ENCODE peak calls at places on chromosome 10, in ten cellular contexts. One of them, this sample, is unnamed.

GRCh38 chr10:99296605-99297004 is 32.6 kb upstream of the CNNM1 start:
- DNase-seq in body of pancreas: no peak
- DNase-seq in bronchial epithelial cell: no peak
- DNase-seq in stimulated activated CD4-positive, alpha-beta T cell treated with anti-CD3 and anti-CD28 coated beads, Interleukin-2, amount 100 ng/mL, for 48 hours: no peak
- DNase-seq in kidney tubule cell: no peak
- DNase-seq in DMS153: no peak
- DNase-seq in NCI-H510A: no peak
- DNase-seq in endodermal cell: no peak
- DNase-seq in RPMI8226: no peak
- DNase-seq in B cell: no peak
- DNase-seq in this sample: no peak

GRCh38 chr10:4503076-4503475 is 322.9 kb upstream of the AKR1E2 start:
- DNase-seq in RPMI8226: no peak
- DNase-seq in B cell: no peak
- DNase-seq in NCI-H510A: no peak
- DNase-seq in DMS153: no peak
- DNase-seq in bronchial epithelial cell: no peak
- DNase-seq in endodermal cell: no peak
- DNase-seq in body of pancreas: no peak
- DNase-seq in kidney tubule cell: no peak
- DNase-seq in stimulated activated CD4-positive, alpha-beta T cell treated with anti-CD3 and anti-CD28 coated beads, Interleukin-2, amount 100 ng/mL, for 48 hours: no peak
- DNase-seq in this sample: no peak

GRCh38 chr10:109374215-109374614 is 549.1 kb downstream of the XPNPEP1 start:
- DNase-seq in RPMI8226: no peak
- DNase-seq in kidney tubule cell: peak; percentile 85
- DNase-seq in body of pancreas: no peak
- DNase-seq in DMS153: no peak
- DNase-seq in stimulated activated CD4-positive, alpha-beta T cell treated with anti-CD3 and anti-CD28 coated beads, Interleukin-2, amount 100 ng/mL, for 48 hours: no peak
- DNase-seq in NCI-H510A: no peak
- DNase-seq in B cell: no peak
- DNase-seq in bronchial epithelial cell: peak; percentile 7
- DNase-seq in endodermal cell: no peak
- DNase-seq in this sample: no peak

GRCh38 chr10:102241037-102241443 is 272 bp downstream of the PITX3 start:
- DNase-seq in NCI-H510A: no peak
- DNase-seq in B cell: no peak
- DNase-seq in DMS153: no peak
- DNase-seq in stimulated activated CD4-positive, alpha-beta T cell treated with anti-CD3 and anti-CD28 coated beads, Interleukin-2, amount 100 ng/mL, for 48 hours: no peak
- DNase-seq in RPMI8226: no peak
- DNase-seq in kidney tubule cell: no peak
- DNase-seq in bronchial epithelial cell: no peak
- DNase-seq in endodermal cell: no peak
- DNase-seq in body of pancreas: no peak
- DNase-seq in this sample: no peak

GRCh38 chr10:78706256-78706655 is 362.5 kb upstream of the ZMIZ1 start:
- DNase-seq in kidney tubule cell: peak; percentile 75
- DNase-seq in body of pancreas: no peak
- DNase-seq in B cell: no peak
- DNase-seq in RPMI8226: no peak
- DNase-seq in NCI-H510A: no peak
- DNase-seq in endodermal cell: no peak
- DNase-seq in stimulated activated CD4-positive, alpha-beta T cell treated with anti-CD3 and anti-CD28 coated beads, Interleukin-2, amount 100 ng/mL, for 48 hours: no peak
- DNase-seq in bronchial epithelial cell: peak; percentile 70
- DNase-seq in DMS153: no peak
- DNase-seq in this sample: no peak

GRCh38 chr10:16887565-16887964 is 70.3 kb upstream of the RSU1 start:
- DNase-seq in B cell: no peak
- DNase-seq in stimulated activated CD4-positive, alpha-beta T cell treated with anti-CD3 and anti-CD28 coated beads, Interleukin-2, amount 100 ng/mL, for 48 hours: no peak
- DNase-seq in RPMI8226: no peak
- DNase-seq in endodermal cell: no peak
- DNase-seq in body of pancreas: no peak
- DNase-seq in kidney tubule cell: peak; percentile 35
- DNase-seq in bronchial epithelial cell: peak; percentile 21
- DNase-seq in NCI-H510A: no peak
- DNase-seq in DMS153: no peak
- DNase-seq in this sample: peak; percentile 53

GRCh38 chr10:7408494-7409044 is 2.3 kb downstream of the SFMBT2 start:
- DNase-seq in NCI-H510A: no peak
- DNase-seq in RPMI8226: peak; percentile 64
- DNase-seq in kidney tubule cell: peak; percentile 47
- DNase-seq in body of pancreas: peak; percentile 44
- DNase-seq in bronchial epithelial cell: no peak
- DNase-seq in endodermal cell: peak; percentile 83
- DNase-seq in B cell: no peak
- DNase-seq in stimulated activated CD4-positive, alpha-beta T cell treated with anti-CD3 and anti-CD28 coated beads, Interleukin-2, amount 100 ng/mL, for 48 hours: peak; percentile 28
- DNase-seq in DMS153: no peak
- DNase-seq in this sample: no peak

GRCh38 chr10:30034433-30035137 is 24.8 kb downstream of the JCAD start:
- DNase-seq in endodermal cell: no peak
- DNase-seq in body of pancreas: no peak
- DNase-seq in kidney tubule cell: no peak
- DNase-seq in RPMI8226: no peak
- DNase-seq in bronchial epithelial cell: no peak
- DNase-seq in NCI-H510A: no peak
- DNase-seq in B cell: no peak
- DNase-seq in DMS153: no peak
- DNase-seq in stimulated activated CD4-positive, alpha-beta T cell treated with anti-CD3 and anti-CD28 coated beads, Interleukin-2, amount 100 ng/mL, for 48 hours: no peak
- DNase-seq in this sample: no peak

GRCh38 chr10:89086801-89087513 is 96.4 kb downstream of the FAS start:
- DNase-seq in DMS153: no peak
- DNase-seq in NCI-H510A: no peak
- DNase-seq in kidney tubule cell: peak; percentile 17
- DNase-seq in endodermal cell: peak; percentile 69
- DNase-seq in stimulated activated CD4-positive, alpha-beta T cell treated with anti-CD3 and anti-CD28 coated beads, Interleukin-2, amount 100 ng/mL, for 48 hours: no peak
- DNase-seq in B cell: no peak
- DNase-seq in body of pancreas: peak; percentile 23
- DNase-seq in bronchial epithelial cell: no peak
- DNase-seq in RPMI8226: peak; percentile 41
- DNase-seq in this sample: no peak

GRCh38 chr10:789831-790701 is 100.6 kb upstream of the DIP2C start:
- DNase-seq in kidney tubule cell: no peak
- DNase-seq in B cell: no peak
- DNase-seq in endodermal cell: peak; percentile 57
- DNase-seq in body of pancreas: no peak
- DNase-seq in stimulated activated CD4-positive, alpha-beta T cell treated with anti-CD3 and anti-CD28 coated beads, Interleukin-2, amount 100 ng/mL, for 48 hours: no peak
- DNase-seq in NCI-H510A: no peak
- DNase-seq in DMS153: no peak
- DNase-seq in bronchial epithelial cell: no peak
- DNase-seq in RPMI8226: no peak
- DNase-seq in this sample: no peak

This sample was measured in NCI-H226.